ENCODE peak calls at places on chromosome 1, in six cellular contexts. E is heart left ventricle; K is ovary; F is brain microvascular endothelial cell; G is CD8-positive, alpha-beta T cell; L is adrenal gland. V is an unnamed sample. For H3K27me3, the result is how much of the 10 kb centered on the place peaks cover.

GRCh38 chr1:184499626-184500025 is 112.8 kb downstream of the C1orf21 start:
- DNase-seq in E (no peak), K (no peak), F (no peak), G (no peak), L (no peak), V (no peak)

GRCh38 chr1:67956096-67956495 is 94.3 kb downstream of the DIRAS3 start:
- DNase-seq in E (no peak), K (no peak), F (no peak), G (no peak), L (no peak), V (no peak)

GRCh38 chr1:168803696-168804510 is 74.9 kb upstream of the DPT start:
- DNase-seq in E (no peak), K (no peak), F (no peak), G (no peak), L (no peak), V (peak)

GRCh38 chr1:210151063-210151672 is 81.4 kb upstream of the SERTAD4 start:
- DNase-seq in E (no peak), K (no peak), F (no peak), G (no peak), L (no peak), V (no peak)

GRCh38 chr1:65467536-65467935 is 47.1 kb downstream of the LEPR start:
- DNase-seq in E (no peak), K (no peak), F (peak), G (no peak), L (no peak), V (no peak)

GRCh38 chr1:10046356-10047085 is 13.8 kb downstream of the UBE4B start:
- DNase-seq in E (no peak), K (peak), F (no peak), G (no peak), L (peak), V (no peak)

GRCh38 chr1:109620396-109620817 is 770 bp downstream of the AMPD2 start:
- DNase-seq in E (no peak), K (peak), F (peak), G (no peak), L (peak), V (no peak)

GRCh38 chr1:110337704-110338199 is 1.4 kb upstream of the RBM15 start:
- DNase-seq in E (peak), K (peak), F (no peak), G (peak), L (peak), V (peak)

GRCh38 chr1:156750932-156751723 is at the start of gene HDGF:
- DNase-seq in E (peak), K (peak), F (no peak), G (peak), L (peak), V (no peak)

GRCh38 chr1:175145899-175146298 is 46.7 kb downstream of the KIAA0040 start:
- DNase-seq in E (no peak), K (no peak), F (no peak), G (no peak), L (no peak), V (no peak)

GRCh38 chr1:175146535-175147213 is 45.9 kb downstream of the KIAA0040 start:
- DNase-seq in E (peak), K (peak), F (peak), G (peak), L (peak), V (peak)

GRCh38 chr1:175152006-175152652 is 40.4 kb downstream of the KIAA0040 start:
- DNase-seq in E (no peak), K (peak), F (peak), G (peak), L (peak), V (peak)

GRCh38 chr1:175150596-175151319 is 41.8 kb downstream of the KIAA0040 start:
- DNase-seq in E (no peak), K (no peak), F (no peak), G (no peak), L (no peak), V (no peak)

DNA sequence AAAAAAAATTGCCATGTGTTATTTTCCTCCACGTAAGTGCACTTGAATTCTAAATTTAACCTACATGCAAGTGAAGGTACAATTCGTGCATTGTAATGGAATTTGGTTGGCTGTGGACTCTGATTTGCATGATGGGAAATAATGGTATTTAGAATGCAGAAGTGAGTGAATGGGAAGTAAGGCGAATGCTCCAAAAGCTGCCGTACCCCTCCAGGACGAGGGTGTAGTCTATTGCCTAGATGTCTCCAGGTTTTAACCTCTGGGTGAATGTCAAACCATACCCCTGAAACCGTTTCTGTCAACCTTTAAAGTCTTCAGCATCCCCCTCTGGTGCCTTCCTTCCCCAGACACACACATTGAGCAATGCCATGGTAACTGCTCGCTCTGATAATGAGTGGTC is 44.5 kb downstream of the KIAA0040 start:
- DNase-seq in E (no peak), K (no peak), F (no peak), G (no peak), L (no peak), V (no peak)
- H3K27me3 ChIP-seq in E (under half), K (under half), F (under half), G (under half), L (under half), V (under half)

GRCh38 chr1:39226836-39227235 is 22.3 kb downstream of the MACF1 start:
- DNase-seq in E (no peak), K (no peak), F (no peak), G (no peak), L (no peak), V (no peak)

GRCh38 chr1:39224295-39224829 is 19.9 kb downstream of the MACF1 start:
- DNase-seq in E (no peak), K (no peak), F (no peak), G (no peak), L (no peak), V (no peak)

GRCh38 chr1:39214998-39215873 is 10.7 kb downstream of the MACF1 start:
- DNase-seq in E (no peak), K (no peak), F (no peak), G (peak), L (no peak), V (no peak)

DNA sequence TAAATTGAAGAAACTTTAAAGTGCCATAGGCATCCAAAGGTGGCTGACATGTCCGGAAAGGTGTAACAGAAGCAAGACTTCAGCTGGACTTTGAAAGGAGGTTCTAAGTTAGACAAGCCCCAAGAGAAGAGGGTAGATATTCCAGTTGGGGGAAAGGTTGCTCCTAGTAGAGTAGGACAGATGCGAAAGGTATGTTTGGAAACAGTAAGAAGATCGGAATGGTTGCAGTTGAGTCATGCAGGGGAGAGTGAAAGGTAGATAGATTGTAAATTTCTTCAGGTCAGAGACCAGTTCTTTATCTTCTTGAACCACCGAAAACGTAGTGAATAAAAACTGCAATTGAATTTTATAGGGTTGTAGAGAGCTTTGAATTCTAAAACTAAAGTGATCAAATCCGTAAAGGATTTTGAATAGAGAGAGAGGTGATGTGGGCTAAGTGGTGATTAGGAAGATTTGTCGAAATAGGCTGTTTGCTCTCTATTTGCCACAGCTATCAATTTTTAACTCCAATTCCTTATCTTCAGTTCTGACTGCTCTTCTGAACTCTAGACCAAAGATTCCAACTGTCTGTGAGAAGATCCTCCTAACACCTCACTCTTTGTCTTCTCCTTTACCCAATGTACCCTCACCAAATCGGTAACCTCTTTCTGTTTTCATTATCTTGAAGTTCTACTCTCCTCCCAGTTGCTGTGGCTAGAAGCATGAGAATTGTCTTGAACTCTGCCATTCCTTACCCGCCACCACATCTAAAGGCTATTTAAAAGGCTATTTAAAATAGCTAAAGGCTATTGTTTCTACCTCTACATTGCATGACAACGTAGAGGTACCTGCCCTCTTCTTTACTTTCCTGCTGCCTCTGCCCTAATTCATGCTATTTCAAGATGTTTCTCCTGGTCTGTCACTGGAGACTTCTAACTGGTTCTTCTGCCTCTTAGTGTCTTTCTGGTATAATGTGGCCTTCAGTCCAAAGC is 16.7 kb downstream of the MACF1 start:
- DNase-seq in E (no peak), K (no peak), F (no peak), G (no peak), L (no peak), V (no peak)
- H3K4me3 ChIP-seq in E (no peak), K (no peak), F (no peak), G (no peak), L (no peak), V (no peak)

GRCh38 chr1:3676581-3677410 is 24.5 kb downstream of the TP73 start:
- DNase-seq in E (peak), K (no peak), F (no peak), G (no peak), L (no peak), V (no peak)
- H3K27me3 ChIP-seq in E (under half), K (under half), F (under half), G (under half), L (under half), V (under half)

GRCh38 chr1:74065081-74065480 is 132.9 kb downstream of the LRRIQ3 start:
- DNase-seq in E (no peak), K (no peak), F (no peak), G (no peak), L (no peak), V (no peak)
- H3K4me3 ChIP-seq in E (no peak), K (no peak), F (no peak), G (no peak), L (no peak), V (no peak)